ENCODE peak calls at places on chromosome 11, in nine cellular contexts. I, P, Z, Q, V, R, J, L and T are unnamed samples. For H3K27me3, the result is how much of the 10 kb centered on the place peaks cover.

GRCh38 chr11:60459345-60459744 is 3.7 kb downstream of the MS4A1 start:
- DNase-seq in P (no peak), Q (no peak), R (no peak), Z (no peak), V (no peak), L (no peak), I (no peak), J (no peak), T (no peak)

GRCh38 chr11:97290444-97291041 is 900.7 kb downstream of the JRKL start:
- DNase-seq in J (no peak), Q (no peak), Z (no peak), R (no peak), I (no peak), L (no peak), P (no peak), V (no peak), T (no peak)

GRCh38 chr11:58739725-58740430 is 8.1 kb upstream of the GLYAT start:
- DNase-seq in V (no peak), L (peak), R (no peak), J (no peak), Z (no peak), Q (no peak), P (no peak), I (no peak), T (no peak)

GRCh38 chr11:76257040-76257730 is 50.9 kb upstream of the WNT11 start:
- DNase-seq in V (no peak), L (no peak), J (no peak), Z (no peak), P (no peak), R (no peak), Q (no peak), I (no peak), T (no peak)

GRCh38 chr11:9103542-9104276 is 12.3 kb upstream of the SCUBE2 start:
- DNase-seq in I (no peak), L (peak), J (no peak), P (no peak), Q (no peak), Z (no peak), V (no peak), R (no peak), T (no peak)

GRCh38 chr11:72814831-72815618 is 814 bp downstream of the ATG16L2 start:
- DNase-seq in Z (no peak), J (peak), R (peak), P (peak), Q (peak), I (no peak), L (peak), V (no peak), T (no peak)

GRCh38 chr11:134670247-134670646 is 258.2 kb upstream of the B3GAT1 start:
- DNase-seq in Z (no peak), P (no peak), Q (no peak), V (no peak), L (no peak), R (no peak), J (no peak), I (no peak), T (no peak)

GRCh38 chr11:77069969-77070582 is 3.3 kb downstream of the CAPN5 start:
- DNase-seq in L (no peak), Z (no peak), V (no peak), R (no peak), I (no peak), Q (no peak), P (no peak), J (no peak), T (peak)

GRCh38 chr11:116693206-116694016 is 79.4 kb downstream of the BUD13 start:
- DNase-seq in P (peak), L (peak), R (no peak), I (no peak), V (no peak), J (no peak), Q (no peak), Z (no peak), T (no peak)

GRCh38 chr11:34653851-34654490 is 33.1 kb downstream of the EHF start:
- DNase-seq in Z (no peak), L (peak), P (peak), Q (peak), J (no peak), V (no peak), I (peak), R (no peak), T (no peak)

GRCh38 chr11:4072668-4073285 is 21.8 kb upstream of the RRM1 start:
- DNase-seq in R (peak), J (peak), Z (no peak), V (no peak), I (no peak), L (peak), Q (peak), P (peak), T (peak)

GRCh38 chr11:96306933-96307747 is 35.9 kb downstream of the MAML2 start:
- DNase-seq in V (no peak), I (peak), L (peak), Z (peak), Q (peak), P (peak), J (no peak), R (no peak), T (no peak)

GRCh38 chr11:45470151-45471001 is 184.2 kb upstream of the SYT13 start:
- DNase-seq in V (no peak), P (no peak), R (no peak), J (no peak), Z (peak), L (no peak), Q (no peak), I (peak), T (no peak)

GRCh38 chr11:134372961-134373360 is 39.1 kb downstream of the B3GAT1 start:
- DNase-seq in P (no peak), I (no peak), Q (no peak), Z (no peak), R (no peak), J (no peak), V (peak), L (no peak), T (no peak)

GRCh38 chr11:117199061-117199915 is at the start of gene TAGLN:
- DNase-seq in J (no peak), P (peak), I (peak), L (peak), V (no peak), R (no peak), Z (peak), Q (no peak), T (peak)

GRCh38 chr11:58059011-58059358 is 28.2 kb downstream of the OR6Q1 start:
- DNase-seq in Q (no peak), I (no peak), Z (no peak), V (no peak), J (no peak), R (no peak), L (peak), P (no peak), T (peak)

GRCh38 chr11:29328961-29329441 is 687.8 kb downstream of the KCNA4 start:
- DNase-seq in R (no peak), V (no peak), I (no peak), Z (no peak), J (no peak), Q (peak), L (peak), P (no peak), T (peak)

GRCh38 chr11:111469200-111469599 is 43.0 kb downstream of the BTG4 start:
- DNase-seq in J (no peak), V (no peak), Q (no peak), Z (no peak), P (no peak), R (no peak), I (no peak), L (no peak), T (no peak)

GRCh38 chr11:6622261-6623171 is 3.3 kb upstream of the TPP1 start:
- DNase-seq in J (no peak), Q (no peak), V (no peak), P (no peak), L (no peak), Z (no peak), I (no peak), R (no peak), T (peak)

GRCh38 chr11:15627560-15627959 is 512.8 kb downstream of the INSC start:
- DNase-seq in L (peak), J (no peak), Q (no peak), I (no peak), Z (no peak), R (no peak), V (no peak), P (no peak), T (no peak)

GRCh38 chr11:74909812-74910211 is 39.1 kb downstream of the XRRA1 start:
- DNase-seq in V (no peak), R (no peak), Q (no peak), I (no peak), J (no peak), L (no peak), P (no peak), Z (no peak), T (no peak)

GRCh38 chr11:67999704-68000103 is 4.2 kb downstream of the UNC93B1 start:
- DNase-seq in P (no peak), J (no peak), L (no peak), I (no peak), R (no peak), Q (no peak), Z (no peak), V (no peak), T (peak)

GRCh38 chr11:32266611-32267010 is 168.7 kb downstream of the WT1 start:
- DNase-seq in Q (no peak), I (no peak), V (no peak), Z (no peak), L (no peak), R (no peak), P (no peak), J (no peak), T (no peak)

GRCh38 chr11:96205460-96205809 is 137.6 kb downstream of the MAML2 start:
- DNase-seq in V (no peak), Q (no peak), P (no peak), L (no peak), J (no peak), I (no peak), R (no peak), Z (no peak), T (no peak)

GRCh38 chr11:111523343-111523742 is 8.8 kb downstream of the HOATZ start:
- DNase-seq in Q (no peak), P (no peak), J (no peak), V (no peak), L (peak), Z (no peak), I (no peak), R (no peak), T (no peak)

GRCh38 chr11:36254739-36255138 is 34.5 kb downstream of the COMMD9 start:
- DNase-seq in J (no peak), Q (no peak), P (no peak), L (peak), I (no peak), Z (no peak), V (no peak), R (no peak), T (no peak)

GRCh38 chr11:96333076-96333744 is 9.8 kb downstream of the MAML2 start:
- DNase-seq in R (no peak), V (no peak), I (no peak), J (no peak), L (no peak), P (no peak), Q (no peak), Z (no peak), T (no peak)

GRCh38 chr11:95503047-95503446 is 272.0 kb upstream of the SESN3 start:
- DNase-seq in P (no peak), V (no peak), L (no peak), I (no peak), Z (peak), R (no peak), Q (no peak), J (no peak), T (no peak)

GRCh38 chr11:117781650-117782049 is 15.4 kb downstream of the DSCAML1 start:
- DNase-seq in P (no peak), J (no peak), V (no peak), I (no peak), Z (no peak), Q (no peak), R (no peak), L (no peak), T (no peak)

DNA sequence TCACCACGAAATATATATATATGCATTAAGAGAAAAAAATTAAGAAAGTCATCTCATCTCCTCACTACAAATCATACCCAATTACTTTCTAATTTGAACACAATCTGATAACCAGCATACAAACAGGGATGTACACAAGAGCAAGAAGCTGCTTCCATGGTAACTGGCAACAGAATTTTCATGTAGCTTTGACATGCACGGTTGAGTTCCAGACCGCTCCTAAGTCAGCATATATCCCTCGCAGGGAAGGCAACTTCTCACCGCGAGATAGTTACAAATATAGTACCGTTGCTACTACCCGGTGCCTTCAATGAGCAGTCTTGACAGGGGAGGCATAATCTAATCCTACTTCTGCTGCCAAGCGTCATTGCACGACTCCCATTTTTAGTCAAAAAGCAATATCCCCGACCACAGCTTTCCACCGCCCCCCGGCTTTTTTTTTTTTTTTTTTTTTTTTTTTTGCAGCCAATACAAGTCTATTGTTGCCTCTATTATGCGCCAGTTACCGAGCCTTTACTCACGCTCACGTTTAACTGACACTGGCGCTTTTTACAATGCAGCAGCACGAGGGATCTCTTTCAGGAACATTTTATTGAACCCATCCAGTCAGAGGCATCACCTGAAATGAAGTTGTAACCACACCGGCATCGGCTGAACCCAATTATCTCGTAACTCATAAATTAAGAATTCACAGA is 2.2 kb downstream of the CADM1 start:
- DNase-seq in Q (no peak), Z (no peak), P (no peak), L (no peak), I (no peak), V (no peak), J (no peak), R (no peak), T (no peak)
- H3K27me3 ChIP-seq in Q (under half), Z (half or more), P (under half), L (half or more), I (under half), V (under half), J (under half), R (under half), T (half or more)

DNA sequence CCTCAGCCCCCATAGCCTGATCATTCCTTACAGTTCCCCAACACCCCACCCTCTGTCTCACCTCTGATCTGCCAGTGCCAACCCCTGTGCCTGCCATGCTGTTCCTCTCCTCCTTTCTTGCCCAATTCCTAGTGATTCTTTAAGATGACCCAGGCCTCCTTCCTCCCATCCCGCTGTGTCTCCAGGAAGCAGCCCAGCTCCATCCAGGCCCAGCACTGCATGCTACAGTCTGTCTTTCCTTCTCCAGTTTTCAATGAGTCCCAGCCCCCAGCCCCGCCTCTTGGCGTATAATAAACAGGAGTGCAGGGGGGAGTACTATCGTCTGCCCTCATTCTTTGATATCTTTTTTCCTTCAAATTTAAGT is 12.3 kb downstream of the LTBP3 start:
- DNase-seq in Q (no peak), I (no peak), V (no peak), L (no peak), P (peak), Z (no peak), R (no peak), J (no peak), T (peak)
- H3K4me3 ChIP-seq in Q (no peak), I (no peak), V (no peak), L (peak), P (peak), Z (no peak), R (no peak), J (peak), T (peak)

DNA sequence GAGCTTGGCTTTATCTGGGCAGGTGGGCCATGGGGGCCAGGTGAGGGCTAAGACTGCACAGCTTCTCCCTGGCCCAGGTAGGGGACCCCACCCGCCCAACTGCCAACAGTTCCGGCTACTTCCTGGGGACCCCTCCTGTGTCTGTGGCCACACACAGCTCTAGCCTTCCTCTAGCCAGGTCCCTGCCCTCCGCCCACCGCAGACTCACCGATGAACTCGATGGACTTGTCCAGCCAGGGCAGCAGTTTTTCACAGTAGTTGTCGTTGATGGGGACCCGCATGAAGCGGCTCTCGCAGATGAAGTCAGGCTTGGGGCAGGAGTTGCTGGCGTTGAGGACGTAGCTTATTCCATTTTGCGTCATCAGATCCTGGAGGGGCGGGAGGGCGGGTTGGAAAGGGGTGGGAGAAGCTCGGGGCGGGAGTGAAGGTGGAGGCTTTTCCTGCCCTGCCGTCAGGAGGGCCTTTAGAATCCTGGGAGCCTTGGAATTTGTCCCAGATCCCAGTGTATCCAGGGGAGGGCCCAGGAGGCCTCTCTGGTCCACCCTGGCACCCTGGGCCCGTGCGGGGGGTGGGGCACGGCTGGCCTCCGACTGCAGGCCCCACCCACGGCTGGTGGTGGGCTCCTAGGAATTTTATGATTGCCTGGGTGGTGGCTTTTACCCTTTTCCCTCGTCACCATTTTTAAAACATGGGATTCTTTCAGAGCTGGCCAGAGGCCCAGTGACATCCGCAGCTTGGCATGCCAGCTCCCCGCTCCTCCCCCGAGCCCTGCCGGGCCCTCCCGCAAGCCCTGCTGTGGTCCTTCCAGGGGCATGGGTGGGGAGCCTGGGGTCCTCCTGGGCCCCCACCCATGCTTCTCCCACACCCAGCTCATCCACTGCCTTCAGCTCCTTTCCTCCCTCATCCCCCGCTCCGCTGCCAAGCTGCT is 13.9 kb downstream of the DUSP8 start:
- DNase-seq in I (peak), Z (no peak), V (peak), R (no peak), P (peak), L (peak), J (no peak), Q (no peak), T (peak)
- H3K27me3 ChIP-seq in I (under half), Z (under half), V (under half), R (under half), P (under half), L (under half), J (under half), Q (under half), T (under half)

DNA sequence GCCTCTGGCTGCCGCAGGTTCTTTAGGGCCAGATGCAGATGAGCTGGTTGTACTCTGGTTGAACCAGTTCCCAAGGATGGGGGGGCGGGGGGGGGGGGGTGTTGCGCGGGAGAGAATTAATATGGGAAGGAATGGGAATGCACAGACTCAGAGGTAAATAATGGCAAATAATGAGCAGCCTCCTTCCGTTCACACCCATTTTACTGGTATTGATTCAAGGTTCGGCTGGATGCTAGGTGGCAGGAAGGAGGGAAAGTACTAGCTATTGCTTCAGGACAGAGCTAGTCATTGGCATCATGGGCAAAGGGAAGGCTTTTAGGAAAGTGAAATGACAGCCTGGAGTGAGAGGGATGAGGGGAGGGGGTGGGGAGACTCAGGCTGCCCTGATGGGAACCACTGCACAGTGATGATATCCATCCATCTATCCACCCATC is at the start of gene VSTM5:
- DNase-seq in P (peak), Z (no peak), J (no peak), R (no peak), I (no peak), Q (no peak), L (peak), V (no peak), T (no peak)
- H3K4me3 ChIP-seq in P (peak), Z (peak), J (no peak), R (no peak), I (peak), Q (no peak), L (peak), V (peak), T (peak)

DNA sequence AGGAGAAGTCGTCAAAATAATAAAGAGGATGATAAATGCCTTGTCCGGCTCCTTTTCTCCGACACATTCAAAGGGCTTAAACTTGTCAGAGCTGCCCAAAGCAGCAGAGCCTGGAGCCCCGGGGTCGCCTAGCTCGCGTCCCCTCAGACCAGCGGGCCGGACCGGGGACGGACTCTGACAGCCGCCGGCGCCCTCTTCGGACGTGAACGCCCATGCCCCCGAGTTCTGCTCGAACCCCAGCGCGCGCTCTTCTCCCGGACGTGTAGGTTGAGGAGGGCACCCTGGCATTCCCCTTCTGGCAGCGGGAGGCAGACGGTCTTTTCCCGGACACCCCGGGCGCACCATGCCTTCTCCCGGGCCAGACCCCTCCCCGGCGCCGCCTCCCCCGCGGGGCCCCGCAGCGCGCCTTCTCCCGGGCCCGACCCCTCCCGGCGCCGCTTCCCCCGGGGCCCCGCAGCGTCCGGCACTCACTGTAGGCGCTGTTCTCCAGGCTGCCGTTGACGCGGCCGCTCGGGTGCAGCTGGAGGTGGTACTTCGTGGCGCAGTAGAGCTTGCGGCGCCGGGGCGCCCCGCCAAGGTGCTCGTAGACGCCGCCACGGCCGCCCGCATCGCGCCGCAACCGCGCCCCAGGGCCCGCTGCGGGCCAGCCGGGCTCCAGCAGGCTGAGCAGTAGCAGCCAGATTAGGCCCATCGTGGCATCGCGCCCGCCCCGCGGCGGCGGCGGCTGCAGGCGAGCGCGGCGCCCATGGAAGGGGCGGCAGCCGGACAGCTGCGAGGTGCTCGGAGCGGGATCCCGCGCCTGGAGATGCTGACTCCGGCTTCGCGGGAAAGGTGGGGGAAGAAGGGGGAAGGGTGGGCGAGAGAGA is 740 bp downstream of the FGF3 start:
- DNase-seq in R (no peak), L (no peak), P (no peak), J (no peak), Z (no peak), V (no peak), I (no peak), Q (no peak), T (peak)
- H3K27me3 ChIP-seq in R (under half), L (half or more), P (half or more), J (under half), Z (half or more), V (under half), I (half or more), Q (under half), T (half or more)